ENCODE peak calls at places on chromosomes 11 and 22, in six cellular contexts. I is NCI-H345; W is T-helper 9 cell; B is fibroblast of pulmonary artery; J is activated CD8-positive, alpha-beta T cell treated with anti-CD3 and anti-CD28 coated beads for 36 hours; Z is KBM-7. Y is an unnamed sample.

GRCh38 chr22:40423246-40423753 is 52.9 kb downstream of the SGSM3 start:
- DNase-seq in W (no peak), Z (no peak), B (no peak), J (no peak), I (no peak), Y (no peak)

GRCh38 chr22:22408731-22409696 is 99.5 kb downstream of the ZNF280B start:
- DNase-seq in J (peak), I (peak), B (peak), Z (no peak), W (no peak), Y (peak)

GRCh38 chr11:73350908-73351636 is 25.1 kb upstream of the RELT start:
- DNase-seq in J (peak), Z (peak), B (peak), I (peak), W (peak), Y (peak)

GRCh38 chr11:17585911-17586695 is 39.0 kb downstream of the OTOG start:
- DNase-seq in I (no peak), Z (no peak), J (no peak), W (no peak), B (no peak), Y (no peak)

GRCh38 chr11:59770324-59770723 is 15.1 kb downstream of the STX3 start:
- DNase-seq in I (no peak), W (no peak), J (no peak), B (no peak), Z (no peak), Y (no peak)

GRCh38 chr11:134411887-134412507 is at the start of gene B3GAT1:
- DNase-seq in J (no peak), I (peak), B (no peak), Z (no peak), W (no peak), Y (no peak)

GRCh38 chr11:10305964-10306918 is 1.4 kb downstream of the ADM start:
- DNase-seq in W (no peak), I (peak), B (no peak), J (peak), Z (no peak), Y (peak)

GRCh38 chr22:42273855-42274451 is 3.5 kb upstream of the TCF20 start:
- DNase-seq in B (no peak), J (no peak), Z (no peak), I (no peak), W (no peak), Y (no peak)

GRCh38 chr11:35335226-35335625 is 84.1 kb downstream of the SLC1A2 start:
- DNase-seq in B (peak), W (no peak), Z (no peak), J (no peak), I (no peak), Y (peak)

GRCh38 chr11:33620423-33621120 is 80.1 kb downstream of the C11orf91 start:
- DNase-seq in B (peak), W (no peak), J (no peak), I (no peak), Z (no peak), Y (peak)

GRCh38 chr11:131745405-131745804 is 375.0 kb downstream of the NTM start:
- DNase-seq in B (peak), I (no peak), Z (no peak), J (no peak), W (no peak), Y (peak)

GRCh38 chr11:128420943-128421342 is 166.4 kb downstream of the ETS1 start:
- DNase-seq in I (no peak), W (no peak), J (peak), Z (no peak), B (peak), Y (peak)

GRCh38 chr11:69227271-69227670 is 66.7 kb upstream of the MYEOV start:
- DNase-seq in Z (no peak), B (no peak), J (no peak), W (no peak), I (no peak), Y (no peak)

GRCh38 chr22:42473484-42474193 is 41.4 kb upstream of the NFAM1 start:
- DNase-seq in B (peak), Z (peak), W (no peak), I (peak), J (peak), Y (peak)

GRCh38 chr11:73956876-73957653 is 6.2 kb downstream of the DNAJB13 start:
- DNase-seq in W (no peak), J (no peak), I (no peak), B (no peak), Z (no peak), Y (no peak)